ENCODE peak calls at places on chromosomes 3 and 15, in nine cellular contexts. X is NAMALWA, I is G401, F is progenitor cell of endocrine pancreas, N is GM12864, U is H9, A is heart left ventricle, E is NCI-H1105, R is lung microvascular endothelial cell. D is an unnamed sample.

GRCh38 chr3:144324061-144324460 is 352.4 kb downstream of the DIPK2A start:
- DNase-seq in X (no peak), I (no peak), F (no peak), N (no peak), U (no peak), A (no peak), E (no peak), R (no peak), D (no peak)

GRCh38 chr3:119781330-119782198 is at the start of gene NR1I2:
- DNase-seq in X (peak; percentile 20), I (no peak), F (no peak), N (no peak), U (no peak), A (no peak), E (no peak), R (no peak), D (no peak)

GRCh38 chr3:23324745-23325144 is 121.6 kb downstream of the UBE2E2 start:
- DNase-seq in X (peak; percentile 63), I (no peak), F (no peak), N (no peak), U (no peak), A (no peak), E (no peak), R (peak; percentile 79), D (peak; percentile 37)

GRCh38 chr3:110164632-110165240 is 827.4 kb upstream of the DPPA4 start:
- DNase-seq in X (no peak), I (no peak), F (no peak), N (no peak), U (no peak), A (no peak), E (no peak), R (no peak), D (no peak)

GRCh38 chr3:45544719-45545296 is 49.7 kb upstream of the LIMD1 start:
- DNase-seq in X (no peak), I (no peak), F (no peak), N (no peak), U (no peak), A (no peak), E (no peak), R (no peak), D (no peak)

GRCh38 chr3:49093853-49094767 is at the start of gene QRICH1:
- DNase-seq in X (peak; percentile 96), I (peak; percentile 98), F (peak; percentile 94), N (peak; percentile 93), U (peak; percentile 97), A (peak; percentile 98), E (peak; percentile 89), R (peak; percentile 98), D (peak; percentile 97)

GRCh38 chr3:49415931-49416601 is 3.8 kb downstream of the TCTA start:
- DNase-seq in X (peak; percentile 44), I (no peak), F (no peak), N (no peak), U (no peak), A (no peak), E (no peak), R (peak; percentile 45), D (no peak)

GRCh38 chr3:188218571-188218970 is 64.6 kb downstream of the LPP start:
- DNase-seq in X (no peak), I (no peak), F (no peak), N (no peak), U (no peak), A (no peak), E (peak; percentile 34), R (no peak), D (no peak)

GRCh38 chr15:65330934-65331645 is 26.6 kb downstream of the RNU5B-1 start:
- DNase-seq in X (no peak), I (no peak), F (no peak), N (no peak), U (no peak), A (no peak), E (no peak), R (no peak), D (no peak)

GRCh38 chr3:128922804-128923459 is 43.5 kb downstream of the ACAD9 start:
- DNase-seq in X (no peak), I (no peak), F (no peak), N (no peak), U (peak; percentile 5), A (no peak), E (no peak), R (no peak), D (no peak)

GRCh38 chr3:44877333-44877732 is 2.9 kb downstream of the TGM4 start:
- DNase-seq in X (no peak), I (no peak), F (no peak), N (no peak), U (no peak), A (no peak), E (no peak), R (no peak), D (no peak)

GRCh38 chr3:78204977-78205376 is 1165.1 kb downstream of the ROBO2 start:
- DNase-seq in X (no peak), I (no peak), F (no peak), N (no peak), U (no peak), A (no peak), E (no peak), R (no peak), D (peak; percentile 12)

D was measured in ACHN.